ENCODE peak calls at places on chromosomes 12 and 14, in seven cellular contexts. H, X, V, K, R, B and N are unnamed samples.

GRCh38 chr12:99054601-99055128 is 409.6 kb downstream of the APAF1 start:
- DNase-seq in V (no peak), B (no peak), X (no peak), H (no peak), R (no peak), K (no peak), N (no peak)

GRCh38 chr12:8038659-8039114 is 6.2 kb downstream of the FOXJ2 start:
- DNase-seq in B (no peak), V (peak; percentile 85), R (no peak), K (peak; percentile 89), X (peak; percentile 90), H (peak; percentile 72), N (peak; percentile 27)

GRCh38 chr12:1410794-1411193 is 183.6 kb downstream of the FBXL14 start:
- DNase-seq in B (no peak), R (no peak), V (no peak), K (no peak), H (no peak), X (no peak), N (no peak)

GRCh38 chr12:121538699-121539061 is 42.1 kb downstream of the KDM2B start:
- DNase-seq in K (peak; percentile 89), H (peak; percentile 29), V (no peak), B (peak; percentile 16), R (no peak), X (peak; percentile 78), N (no peak)

GRCh38 chr12:27109339-27110023 is 27.1 kb upstream of the C12orf71 start:
- DNase-seq in X (no peak), B (no peak), H (no peak), V (no peak), R (no peak), K (no peak), N (no peak)

GRCh38 chr12:116882742-116883141 is 1.5 kb upstream of the HRK start:
- DNase-seq in V (no peak), R (no peak), X (peak; percentile 69), H (peak; percentile 61), B (no peak), K (peak; percentile 48), N (no peak)

GRCh38 chr12:101642115-101643067 is 47.6 kb downstream of the MYBPC1 start:
- DNase-seq in R (peak; percentile 54), X (peak; percentile 76), K (peak; percentile 92), H (no peak), B (peak; percentile 5), V (no peak), N (peak; percentile 2)

GRCh38 chr14:105200074-105200473 is 19.0 kb upstream of the NUDT14 start:
- DNase-seq in H (no peak), V (no peak), X (no peak), K (no peak), B (no peak), R (no peak), N (no peak)

GRCh38 chr14:77024171-77024627 is 4.3 kb downstream of the IRF2BPL start:
- DNase-seq in B (peak; percentile 97), R (no peak), V (peak; percentile 66), X (peak; percentile 95), K (peak; percentile 93), H (peak; percentile 43), N (no peak)

GRCh38 chr14:23078692-23079116 is 16.2 kb downstream of the ACIN1 start:
- DNase-seq in V (peak; percentile 97), H (peak; percentile 98), B (peak; percentile 95), X (peak; percentile 68), K (no peak), R (no peak), N (no peak)

GRCh38 chr14:68343534-68344093 is 449.3 kb downstream of the ZFP36L1 start:
- DNase-seq in R (no peak), X (peak; percentile 79), H (no peak), B (no peak), V (no peak), K (peak; percentile 43), N (no peak)

GRCh38 chr12:54321363-54321762 is 3.6 kb upstream of the COPZ1 start:
- DNase-seq in X (no peak), R (no peak), B (no peak), V (no peak), H (no peak), K (no peak), N (no peak)

GRCh38 chr12:40999212-40999611 is 188.9 kb upstream of the PDZRN4 start:
- DNase-seq in H (no peak), K (no peak), B (no peak), V (no peak), X (no peak), R (no peak), N (no peak)

GRCh38 chr12:113783811-113784210 is 182.3 kb downstream of the RBM19 start:
- DNase-seq in V (no peak), K (no peak), X (no peak), B (no peak), R (no peak), H (no peak), N (no peak)

DNA sequence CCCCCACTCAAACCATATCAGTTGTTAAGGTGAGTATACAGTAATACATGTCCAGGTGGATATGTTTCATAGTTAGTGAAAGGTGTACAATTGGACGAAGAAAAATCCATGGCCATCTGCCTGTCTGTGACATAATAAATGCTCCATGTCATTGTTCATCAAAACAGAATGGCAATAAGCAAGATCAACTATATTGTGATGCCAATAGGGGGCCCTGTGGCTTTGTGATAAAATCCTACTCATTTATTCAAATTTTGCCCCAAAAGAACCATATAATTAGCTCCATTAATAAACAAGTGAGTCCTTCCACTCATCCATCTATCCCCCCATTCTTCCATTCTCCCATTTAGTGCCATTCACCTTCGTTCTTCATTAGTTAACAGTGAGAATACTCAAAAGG is 102.0 kb downstream of the MGST1 start:
- DNase-seq in B (no peak), V (no peak), R (no peak), H (no peak), X (no peak), K (no peak), N (no peak)
- H2BK120ac ChIP-seq in B (no peak overlapping the region), V (no peak overlapping the region), R (no peak overlapping the region), H (no peak overlapping the region), X (no peak overlapping the region), K (no peak overlapping the region), N (no peak overlapping the region)

GRCh38 chr12:63894132-63894531 is 49.6 kb downstream of the SRGAP1 start:
- DNase-seq in K (no peak), V (peak; percentile 44), H (no peak), X (no peak), R (no peak), B (no peak), N (no peak)

GRCh38 chr12:63889721-63890509 is 45.4 kb downstream of the SRGAP1 start:
- DNase-seq in R (no peak), V (no peak), B (peak; percentile 43), H (no peak), K (no peak), X (peak; percentile 17), N (no peak)

GRCh38 chr12:63893170-63893569 is 48.7 kb downstream of the SRGAP1 start:
- DNase-seq in X (no peak), R (no peak), H (no peak), V (no peak), K (no peak), B (no peak), N (no peak)

GRCh38 chr12:63885401-63885800 is 40.9 kb downstream of the SRGAP1 start:
- DNase-seq in V (no peak), R (no peak), H (no peak), K (no peak), X (no peak), B (peak; percentile 71), N (no peak)

DNA sequence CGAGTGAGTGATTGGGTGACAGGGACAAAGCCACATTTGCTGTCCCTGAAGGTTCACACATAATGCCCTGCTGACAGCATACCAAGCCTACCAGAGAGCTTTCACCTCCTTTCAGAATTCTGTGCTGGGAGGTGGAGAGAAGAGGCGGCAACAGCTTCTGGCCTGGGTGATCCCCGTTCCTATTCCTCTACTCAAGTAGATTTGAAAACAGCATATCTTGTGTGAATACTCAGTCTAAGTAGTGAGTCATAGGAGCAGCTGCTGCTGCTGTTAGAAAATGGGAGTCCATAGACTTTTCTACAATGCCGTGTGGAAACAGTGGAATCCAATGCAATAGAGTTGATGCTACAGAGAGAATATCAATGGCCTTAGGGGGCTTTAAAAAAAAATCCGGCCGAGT is 44.7 kb downstream of the SRGAP1 start:
- DNase-seq in H (peak; percentile 85), B (peak; percentile 48), V (peak; percentile 85), R (no peak), X (peak; percentile 10), K (no peak), N (no peak)
- H2BK120ac ChIP-seq in H (no peak overlapping the region), B (no peak overlapping the region), V (no peak overlapping the region), R (no peak overlapping the region), X (no peak overlapping the region), K (no peak overlapping the region), N (no peak overlapping the region)

GRCh38 chr12:110170535-110171185 is 46.5 kb downstream of the IFT81 start:
- DNase-seq in B (no peak), K (no peak), V (no peak), X (no peak), R (no peak), H (no peak), N (no peak)
- H2BK120ac ChIP-seq in B (no peak overlapping the region), K (no peak overlapping the region), V (no peak overlapping the region), X (no peak overlapping the region), R (no peak overlapping the region), H (no peak overlapping the region), N (no peak overlapping the region)

GRCh38 chr14:81868172-81868571 is 334.5 kb upstream of the SEL1L start:
- DNase-seq in V (no peak), R (no peak), B (no peak), K (peak; percentile 44), X (peak; percentile 35), H (no peak), N (no peak)
- H2BK120ac ChIP-seq in V (no peak overlapping the region), R (no peak overlapping the region), B (no peak overlapping the region), K (no peak overlapping the region), X (no peak overlapping the region), H (no peak overlapping the region), N (no peak overlapping the region)